ENCODE peak calls at places on chromosomes 5 and 9, in four cellular contexts. K, R, F and T are unnamed samples. For H3K9me3, the result is how much of the 10 kb centered on the place peaks cover.

GRCh38 chr5:178589180-178590140 is 733 bp downstream of the COL23A1 start:
- DNase-seq in K (peak), F (no peak), R (peak), T (peak)

GRCh38 chr9:76985581-76985980 is 33.9 kb upstream of the FOXB2 start:
- DNase-seq in R (no peak), K (no peak), F (no peak), T (no peak)

GRCh38 chr9:112224401-112225289 is 49.5 kb upstream of the SUSD1 start:
- DNase-seq in K (peak), F (no peak), R (peak), T (no peak)

GRCh38 chr5:7179364-7179763 is 216.6 kb upstream of the ADCY2 start:
- DNase-seq in K (no peak), R (no peak), F (no peak), T (no peak)

GRCh38 chr5:129506092-129506491 is 46.0 kb downstream of the ADAMTS19 start:
- DNase-seq in R (peak), K (peak), F (no peak), T (no peak)

GRCh38 chr9:121281614-121282291 is 13.8 kb downstream of the GSN start:
- DNase-seq in K (peak), R (peak), F (peak), T (no peak)

GRCh38 chr9:110048473-110048975 is 159.4 kb downstream of the C9orf152 start:
- DNase-seq in F (peak), R (peak), K (peak), T (peak)

GRCh38 chr9:7534211-7534935 is 265.2 kb downstream of the DMAC1 start:
- DNase-seq in F (no peak), R (no peak), K (no peak), T (peak)

GRCh38 chr5:93191426-93191825 is 389.6 kb downstream of the NR2F1-AS1 start:
- DNase-seq in K (peak), F (no peak), R (no peak), T (no peak)

GRCh38 chr5:150434502-150434901 is 15.0 kb downstream of the RPS14 start:
- DNase-seq in K (peak), F (no peak), R (peak), T (no peak)

GRCh38 chr5:171562822-171563221 is 143.4 kb downstream of the FGF18 start:
- DNase-seq in K (peak), F (no peak), R (no peak), T (no peak)

GRCh38 chr9:93684161-93684765 is 107.9 kb downstream of the PHF2 start:
- DNase-seq in K (no peak), F (no peak), R (no peak), T (no peak)

GRCh38 chr5:35853652-35854051 is 3.0 kb upstream of the IL7R start:
- DNase-seq in K (no peak), F (no peak), R (no peak), T (peak)

GRCh38 chr5:55418994-55419991 is 111.5 kb downstream of the MTREX start:
- DNase-seq in F (no peak), R (peak), K (peak), T (no peak)

GRCh38 chr5:132478498-132478855 is 12.1 kb downstream of the IRF1 start:
- DNase-seq in K (no peak), R (no peak), F (no peak), T (no peak)

GRCh38 chr5:11724947-11725346 is 179.3 kb downstream of the CTNND2 start:
- DNase-seq in K (no peak), F (no peak), R (no peak), T (no peak)

GRCh38 chr5:134420326-134420725 is 8.6 kb upstream of the CDKN2AIPNL start:
- DNase-seq in R (peak), F (no peak), K (peak), T (no peak)

GRCh38 chr9:10208691-10209069 is 404.1 kb downstream of the PTPRD start:
- DNase-seq in K (no peak), F (no peak), R (no peak), T (no peak)

GRCh38 chr5:34657550-34657921 is 1.4 kb downstream of the RAI14 start:
- DNase-seq in K (peak), R (peak), F (no peak), T (no peak)

GRCh38 chr5:65913519-65913918 is 12.9 kb upstream of the ERBIN start:
- DNase-seq in R (peak), F (no peak), K (peak), T (no peak)

GRCh38 chr9:20884985-20885593 is 146.4 kb downstream of the HACD4 start:
- DNase-seq in R (peak), F (peak), K (peak), T (peak)

GRCh38 chr5:10707198-10708187 is 53.5 kb downstream of the DAP start:
- DNase-seq in F (no peak), K (peak), R (no peak), T (no peak)

GRCh38 chr9:37192803-37193202 is 72.4 kb downstream of the ZCCHC7 start:
- DNase-seq in R (no peak), F (no peak), K (no peak), T (no peak)

GRCh38 chr5:10471672-10472071 is 30.0 kb downstream of the ROPN1L start:
- DNase-seq in K (peak), F (no peak), R (no peak), T (no peak)

GRCh38 chr9:21558627-21559401 is 76.7 kb upstream of the IFNE start:
- DNase-seq in K (peak), R (peak), F (peak), T (no peak)

GRCh38 chr5:172779968-172780350 is 9.0 kb upstream of the DUSP1 start:
- DNase-seq in F (no peak), K (no peak), R (no peak), T (no peak)

GRCh38 chr5:128380324-128380723 is 157.7 kb downstream of the FBN2 start:
- DNase-seq in F (no peak), K (no peak), R (no peak), T (no peak)

GRCh38 chr5:1486271-1486670 is 37.5 kb downstream of the LPCAT1 start:
- DNase-seq in K (no peak), R (no peak), F (no peak), T (no peak)

GRCh38 chr5:90802695-90803317 is 244.2 kb downstream of the ADGRV1 start:
- DNase-seq in K (peak), R (peak), F (peak), T (no peak)

GRCh38 chr5:107376546-107377276 is 294.0 kb downstream of the EFNA5 start:
- DNase-seq in K (peak), F (no peak), R (no peak), T (no peak)

GRCh38 chr5:22560115-22560514 is 293.0 kb downstream of the CDH12 start:
- DNase-seq in R (peak), F (no peak), K (peak), T (no peak)

GRCh38 chr9:38488156-38488698 is 64.0 kb upstream of the IGFBPL1 start:
- DNase-seq in R (no peak), F (no peak), K (no peak), T (no peak)

GRCh38 chr9:38486056-38486455 is 61.8 kb upstream of the IGFBPL1 start:
- DNase-seq in K (no peak), F (no peak), R (no peak), T (no peak)

GRCh38 chr9:38482918-38483592 is 58.8 kb upstream of the IGFBPL1 start:
- DNase-seq in R (peak), F (no peak), K (no peak), T (no peak)

GRCh38 chr9:38486837-38487236 is 62.6 kb upstream of the IGFBPL1 start:
- DNase-seq in R (no peak), F (no peak), K (no peak), T (no peak)

DNA sequence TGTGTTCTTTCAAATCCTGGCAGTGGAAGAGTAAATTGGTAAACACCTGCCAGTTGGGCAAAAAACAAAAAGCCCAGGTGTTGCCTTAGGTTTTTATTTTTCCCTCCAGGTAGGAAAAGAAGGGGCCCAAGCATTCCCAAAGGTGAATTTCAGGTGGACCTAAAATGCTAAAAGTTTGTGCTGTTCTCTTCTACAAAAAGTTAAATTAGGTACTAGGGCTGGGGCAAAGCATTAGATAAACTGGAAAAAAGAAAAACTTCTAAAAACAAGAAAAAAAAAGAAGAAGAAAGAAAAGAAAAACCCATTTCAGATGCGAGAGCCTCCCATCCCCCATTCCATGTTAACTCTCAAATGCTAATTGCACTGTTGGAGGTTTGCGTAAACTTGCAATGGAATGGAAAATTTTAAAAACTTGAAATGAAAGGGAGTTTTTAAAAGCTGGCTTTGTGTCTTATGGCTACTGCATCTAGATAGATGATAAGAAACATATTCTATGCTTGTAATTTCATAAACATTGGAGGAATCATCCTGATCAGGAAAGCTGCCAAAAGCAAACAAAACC is 59.9 kb upstream of the IGFBPL1 start:
- DNase-seq in F (no peak), R (peak), K (no peak), T (no peak)
- H3K4me3 ChIP-seq in F (no peak), R (no peak), K (no peak), T (no peak)

DNA sequence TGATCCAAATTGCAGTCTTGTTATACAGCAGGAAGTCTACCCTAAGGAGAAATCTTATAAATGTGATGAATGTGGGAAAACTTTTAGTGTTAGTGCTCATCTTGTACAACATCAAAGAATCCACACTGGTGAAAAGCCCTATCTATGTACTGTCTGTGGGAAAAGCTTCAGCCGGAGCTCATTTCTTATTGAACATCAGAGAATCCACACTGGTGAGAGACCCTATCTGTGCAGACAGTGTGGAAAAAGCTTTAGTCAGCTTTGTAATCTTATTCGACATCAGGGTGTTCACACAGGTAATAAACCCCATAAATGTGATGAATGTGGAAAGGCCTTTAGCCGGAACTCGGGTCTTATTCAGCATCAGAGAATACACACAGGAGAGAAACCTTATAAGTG is 10.4 kb downstream of the ZNF189 start:
- DNase-seq in F (no peak), K (peak), R (peak), T (no peak)
- H3K9me3 ChIP-seq in F (half or more), K (half or more), R (half or more), T (half or more)

GRCh38 chr9:28821240-28821639 is 1248.0 kb upstream of the C9orf72 start:
- DNase-seq in F (no peak), K (no peak), R (no peak), T (no peak)

GRCh38 chr9:28824410-28824963 is 1251.2 kb upstream of the C9orf72 start:
- DNase-seq in F (no peak), K (no peak), R (no peak), T (no peak)

GRCh38 chr9:28820741-28821140 is 1247.5 kb upstream of the C9orf72 start:
- DNase-seq in K (no peak), F (no peak), R (no peak), T (no peak)
- H3K4me3 ChIP-seq in K (no peak), F (no peak), R (no peak), T (no peak)

GRCh38 chr5:154479944-154480750 is 2.1 kb upstream of the HAND1 start:
- DNase-seq in R (no peak), K (no peak), F (no peak), T (no peak)

GRCh38 chr5:154478224-154478565 is at the start of gene HAND1:
- DNase-seq in K (no peak), F (peak), R (no peak), T (no peak)

GRCh38 chr5:154479160-154479943 is 1.3 kb upstream of the HAND1 start:
- DNase-seq in R (no peak), K (no peak), F (no peak), T (no peak)

GRCh38 chr5:154477382-154478223 is 424 bp downstream of the HAND1 start:
- DNase-seq in F (no peak), R (peak), K (peak), T (no peak)

DNA sequence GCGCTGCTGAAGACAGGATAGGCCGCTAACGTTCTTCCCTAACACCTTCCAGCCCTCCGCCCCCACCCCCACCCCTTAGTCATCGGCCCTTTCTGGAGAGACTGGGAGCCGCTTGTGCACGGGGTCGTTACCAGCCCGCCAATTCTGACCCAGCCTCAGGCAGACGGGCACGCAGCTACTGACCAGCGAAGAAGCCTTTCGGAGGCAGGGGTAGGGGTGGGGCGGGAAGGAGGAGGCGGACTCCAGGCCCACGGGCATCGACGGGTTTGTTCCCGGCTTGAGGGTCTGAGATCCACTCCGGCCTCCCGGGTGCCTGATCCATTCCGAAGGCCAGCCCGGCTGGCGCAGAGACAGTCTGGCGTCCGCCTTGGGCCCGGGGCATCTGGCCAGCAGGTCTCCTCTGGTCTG is 729 bp upstream of the HAND1 start:
- DNase-seq in K (no peak), F (no peak), R (no peak), T (no peak)
- H3K9me3 ChIP-seq in K (under half), F (under half), R (under half), T (under half)

DNA sequence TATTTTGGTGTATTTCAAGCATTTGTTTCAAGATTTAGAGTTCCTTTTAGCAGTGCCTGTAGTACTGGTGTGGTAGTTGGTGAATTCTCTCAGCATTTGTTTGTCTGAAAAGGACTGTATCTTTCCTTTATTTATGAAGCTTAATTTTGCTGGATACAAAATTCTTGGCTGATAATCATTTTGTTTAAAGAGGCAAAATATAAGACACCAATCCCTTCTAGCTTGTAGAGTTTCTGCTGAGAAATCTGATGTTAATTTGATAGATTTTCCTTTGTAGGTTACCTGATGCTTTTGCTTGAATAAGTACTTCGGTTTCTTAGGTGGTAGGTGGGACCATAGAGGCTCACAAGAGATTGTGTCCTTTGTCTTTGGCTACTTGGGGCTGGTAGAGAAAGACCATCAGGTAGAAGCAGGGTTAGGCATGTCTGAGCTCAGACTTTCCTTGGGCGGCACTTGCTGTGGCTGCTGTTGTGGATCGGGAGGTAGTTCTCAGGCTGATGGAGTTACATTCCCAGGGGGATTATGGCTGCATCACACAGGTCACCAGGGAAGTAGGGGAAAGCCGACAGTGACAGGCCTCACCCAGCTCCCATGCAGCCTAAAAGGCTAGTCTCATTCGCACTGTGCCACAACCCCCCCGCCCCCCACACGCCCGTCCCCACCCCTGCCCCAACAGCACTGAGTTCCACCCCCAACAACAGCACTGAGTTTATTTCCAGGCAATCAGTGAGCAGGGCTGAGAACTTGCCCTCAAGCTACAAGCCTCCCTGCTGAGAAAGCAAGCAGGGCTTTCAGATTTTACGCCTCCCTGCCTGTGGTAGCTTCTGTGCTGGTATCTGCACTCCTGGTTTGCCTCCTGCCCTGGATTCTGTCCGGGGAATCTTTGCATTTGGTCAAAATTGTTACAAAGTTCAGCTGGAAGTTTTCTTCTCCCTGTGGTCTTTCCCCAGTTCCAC is 127.1 kb upstream of the GLRA1 start:
- DNase-seq in F (no peak), K (no peak), R (no peak), T (no peak)
- H3K4me3 ChIP-seq in F (no peak), K (no peak), R (no peak), T (no peak)